ENCODE peak calls at places on chromosomes 1 and 21, in five cellular contexts. X is neural progenitor cell, A is SK-N-SH, W is colonic mucosa, C is psoas muscle. J is an unnamed sample. For H3K36me3, the result is how much of the 10 kb centered on the place peaks cover.

GRCh38 chr1:38559180-38559874 is 300.2 kb downstream of the RRAGC start:
- DNase-seq in X (no peak), A (no peak), W (peak), C (no peak), J (no peak)

GRCh38 chr1:4939266-4939665 is 284.9 kb downstream of the AJAP1 start:
- DNase-seq in X (no peak), A (no peak), W (no peak), C (no peak), J (no peak)

GRCh38 chr1:186535388-186536133 is 74.6 kb upstream of the PDC start:
- DNase-seq in X (no peak), A (no peak), W (no peak), C (no peak), J (peak)

GRCh38 chr1:26771285-26771642 is 16.5 kb upstream of the PIGV start:
- DNase-seq in X (no peak), A (no peak), W (no peak), C (no peak), J (no peak)

GRCh38 chr1:77342745-77343144 is 60.9 kb downstream of the AK5 start:
- DNase-seq in X (no peak), A (no peak), W (no peak), C (no peak), J (no peak)

GRCh38 chr1:176102700-176103244 is 104.3 kb downstream of the COP1 start:
- DNase-seq in X (no peak), A (no peak), W (no peak), C (no peak), J (no peak)

GRCh38 chr1:15196069-15196468 is 42.5 kb downstream of the TMEM51 start:
- DNase-seq in X (no peak), A (no peak), W (no peak), C (no peak), J (no peak)

GRCh38 chr21:32364387-32364786 is 28.4 kb downstream of the URB1 start:
- DNase-seq in X (peak), A (no peak), W (peak), C (no peak), J (no peak)

DNA sequence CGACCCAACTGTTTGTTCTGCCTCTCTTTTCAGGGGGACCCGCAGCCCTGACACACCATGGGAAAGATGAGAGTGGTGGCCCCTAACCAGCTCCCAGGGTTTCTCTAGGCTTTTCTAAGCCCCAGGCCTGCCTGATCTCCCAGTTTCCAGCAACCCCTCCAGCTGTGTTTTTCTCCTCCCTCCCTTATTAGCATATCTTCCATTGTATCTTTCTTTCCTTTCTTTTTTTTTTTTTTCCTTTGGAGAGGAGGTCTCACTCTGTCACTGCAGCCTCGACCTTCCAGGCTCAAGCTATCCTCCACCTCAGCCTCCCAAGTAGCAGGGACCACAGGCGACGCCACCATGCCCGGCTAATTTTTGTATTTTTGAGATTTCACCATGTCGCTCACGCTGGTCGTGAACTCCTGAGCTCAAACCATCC is 1.8 kb upstream of the CERS2 start:
- DNase-seq in X (no peak), A (no peak), W (no peak), C (no peak), J (no peak)
- H3K4me3 ChIP-seq in X (no peak), A (no peak), W (no peak), C (no peak), J (no peak)

GRCh38 chr1:156773607-156774006 is 6.3 kb downstream of the PRCC start:
- DNase-seq in X (no peak), A (no peak), W (no peak), C (no peak), J (no peak)
- TF ChIP-seq CTCF in X (peak), A (peak), W (no peak), C (no peak), J (peak)

GRCh38 chr1:198671136-198671535 is 32.3 kb downstream of the PTPRC start:
- DNase-seq in X (no peak), A (no peak), W (no peak), C (no peak), J (no peak)
- H3K36me3 ChIP-seq in X (under half), A (under half), W (under half), C (under half), J (under half)

GRCh38 chr1:62900566-62900965 is 116.6 kb downstream of the ATG4C start:
- DNase-seq in X (no peak), A (no peak), W (no peak), C (no peak), J (no peak)
- H3K4me3 ChIP-seq in X (no peak), A (no peak), W (no peak), C (no peak), J (no peak)

GRCh38 chr1:67371043-67371442 is 59.2 kb downstream of the SERBP1 start:
- DNase-seq in X (no peak), A (no peak), W (no peak), C (no peak), J (no peak)

GRCh38 chr1:67372898-67373297 is 57.3 kb downstream of the SERBP1 start:
- DNase-seq in X (no peak), A (no peak), W (no peak), C (no peak), J (no peak)

GRCh38 chr1:67371681-67372080 is 58.5 kb downstream of the SERBP1 start:
- DNase-seq in X (no peak), A (no peak), W (no peak), C (no peak), J (no peak)

GRCh38 chr1:67372136-67372535 is 58.1 kb downstream of the SERBP1 start:
- DNase-seq in X (no peak), A (no peak), W (no peak), C (no peak), J (no peak)

GRCh38 chr1:67367370-67368345 is 60.0 kb downstream of the IL12RB2 start:
- DNase-seq in X (no peak), A (peak), W (peak), C (peak), J (no peak)
- TF ChIP-seq CTCF in X (no peak), A (peak), W (no peak), C (no peak), J (no peak)

DNA sequence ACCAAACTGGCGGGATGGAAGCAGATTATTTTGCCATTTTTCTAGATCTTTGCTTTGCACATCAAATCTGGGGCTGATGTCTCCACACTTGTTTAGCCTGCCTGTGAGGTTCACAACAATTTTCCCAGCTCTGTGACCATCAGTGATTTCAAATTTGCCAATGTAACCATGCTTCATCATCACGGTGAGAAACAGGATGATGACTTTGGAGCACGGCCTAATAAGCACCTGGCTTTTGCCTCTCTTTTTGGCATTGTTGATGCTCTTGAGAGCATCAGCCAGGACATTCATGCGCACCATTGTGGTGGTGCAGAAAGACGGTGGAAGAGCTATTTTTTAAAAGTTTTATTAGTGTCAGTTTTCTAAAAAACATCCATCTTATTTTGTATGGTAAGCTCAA is 50.1 kb downstream of the IARS2 start:
- DNase-seq in X (no peak), A (no peak), W (no peak), C (no peak), J (no peak)
- H3K36me3 ChIP-seq in X (under half), A (half or more), W (under half), C (under half), J (under half)

GRCh38 chr21:31078216-31078615 is 39.9 kb upstream of the KRTAP19-8 start:
- DNase-seq in X (no peak), A (no peak), W (no peak), C (no peak), J (no peak)
- H3K4me3 ChIP-seq in X (no peak), A (no peak), W (no peak), C (no peak), J (no peak)

GRCh38 chr1:192732787-192733186 is 76.1 kb upstream of the RGS2 start:
- DNase-seq in X (no peak), A (peak), W (no peak), C (no peak), J (no peak)
- TF ChIP-seq CTCF in X (peak), A (peak), W (no peak), C (no peak), J (peak)

GRCh38 chr1:55867444-55867843 is 652.3 kb upstream of the USP24 start:
- DNase-seq in X (no peak), A (no peak), W (no peak), C (no peak), J (no peak)

GRCh38 chr1:55869050-55869449 is 653.9 kb upstream of the USP24 start:
- DNase-seq in X (no peak), A (no peak), W (no peak), C (peak), J (no peak)

GRCh38 chr1:55868026-55868425 is 652.9 kb upstream of the USP24 start:
- DNase-seq in X (peak), A (no peak), W (no peak), C (no peak), J (no peak)

GRCh38 chr1:55870076-55870475 is 654.9 kb upstream of the USP24 start:
- DNase-seq in X (no peak), A (no peak), W (no peak), C (no peak), J (no peak)
- H3K36me3 ChIP-seq in X (under half), A (under half), W (under half), C (under half), J (under half)